ENCODE peak calls at places on chromosomes 16 and 17, in nine cellular contexts. E, Z, T, L, M, U, O, Y and J are unnamed samples.

GRCh38 chr16:53207810-53208752 is 153.3 kb downstream of the CHD9 start:
- DNase-seq in M (peak; percentile 64), E (no peak), L (peak; percentile 83), U (peak; percentile 81), Y (peak; percentile 92), Z (peak; percentile 53), T (no peak), O (peak; percentile 82), J (peak; percentile 70)

GRCh38 chr16:86414991-86415740 is 95.2 kb upstream of the FOXF1 start:
- DNase-seq in Y (no peak), U (no peak), Z (no peak), O (no peak), E (no peak), T (no peak), L (no peak), M (peak; percentile 59), J (no peak)

GRCh38 chr17:42913527-42913926 is 12.9 kb downstream of the G6PC1 start:
- DNase-seq in O (no peak), L (peak; percentile 6), U (no peak), M (no peak), Z (no peak), T (no peak), Y (peak; percentile 67), E (peak; percentile 3), J (no peak)

GRCh38 chr17:45364531-45365390 is 47.9 kb upstream of the MAP3K14 start:
- DNase-seq in O (no peak), Z (no peak), M (no peak), Y (no peak), U (no peak), T (no peak), E (no peak), L (peak; percentile 37), J (no peak)

GRCh38 chr16:1945559-1946391 is 2.8 kb upstream of the MSRB1 start:
- DNase-seq in M (no peak), E (peak; percentile 63), U (no peak), Z (no peak), L (no peak), T (no peak), O (no peak), Y (no peak), J (no peak)

GRCh38 chr17:19470529-19471261 is 59.7 kb downstream of the RNF112 start:
- DNase-seq in M (peak; percentile 46), O (no peak), Y (peak; percentile 77), U (no peak), L (peak; percentile 56), T (peak; percentile 79), E (peak; percentile 90), Z (no peak), J (no peak)

GRCh38 chr16:87842209-87842869 is 27.0 kb downstream of the SLC7A5 start:
- DNase-seq in T (no peak), O (no peak), Y (no peak), L (no peak), M (no peak), U (no peak), E (no peak), Z (no peak), J (no peak)

GRCh38 chr16:30934827-30935557 is 11.6 kb downstream of the FBXL19 start:
- DNase-seq in Z (peak; percentile 45), O (no peak), T (no peak), M (no peak), L (peak; percentile 55), Y (peak; percentile 45), E (no peak), U (peak; percentile 48), J (no peak)

GRCh38 chr17:11282586-11282985 is 41.6 kb downstream of the SHISA6 start:
- DNase-seq in Y (no peak), T (no peak), M (no peak), E (no peak), L (no peak), O (no peak), Z (no peak), U (no peak), J (no peak)

GRCh38 chr16:8655184-8655717 is 19.2 kb upstream of the ABAT start:
- DNase-seq in T (no peak), L (peak; percentile 35), O (no peak), M (no peak), Y (peak; percentile 39), E (no peak), Z (peak; percentile 32), U (peak; percentile 58), J (peak; percentile 57)

GRCh38 chr17:47810901-47811635 is 10.5 kb downstream of the OSBPL7 start:
- DNase-seq in E (peak; percentile 25), M (no peak), T (no peak), U (no peak), O (no peak), L (no peak), Z (no peak), Y (no peak), J (no peak)

GRCh38 chr17:63698381-63698885 is 1.5 kb downstream of the LIMD2 start:
- DNase-seq in U (no peak), E (no peak), Z (no peak), O (no peak), T (no peak), Y (no peak), M (no peak), L (no peak), J (no peak)

GRCh38 chr17:45376606-45377005 is 56.1 kb downstream of the ARHGAP27 start:
- DNase-seq in M (no peak), L (no peak), U (no peak), T (no peak), O (no peak), Z (no peak), Y (no peak), E (no peak), J (no peak)

GRCh38 chr17:2138318-2138717 is 83.4 kb downstream of the HIC1 start:
- DNase-seq in Y (peak; percentile 18), T (no peak), M (no peak), O (no peak), U (peak; percentile 68), L (no peak), E (no peak), Z (no peak), J (peak; percentile 69)

DNA sequence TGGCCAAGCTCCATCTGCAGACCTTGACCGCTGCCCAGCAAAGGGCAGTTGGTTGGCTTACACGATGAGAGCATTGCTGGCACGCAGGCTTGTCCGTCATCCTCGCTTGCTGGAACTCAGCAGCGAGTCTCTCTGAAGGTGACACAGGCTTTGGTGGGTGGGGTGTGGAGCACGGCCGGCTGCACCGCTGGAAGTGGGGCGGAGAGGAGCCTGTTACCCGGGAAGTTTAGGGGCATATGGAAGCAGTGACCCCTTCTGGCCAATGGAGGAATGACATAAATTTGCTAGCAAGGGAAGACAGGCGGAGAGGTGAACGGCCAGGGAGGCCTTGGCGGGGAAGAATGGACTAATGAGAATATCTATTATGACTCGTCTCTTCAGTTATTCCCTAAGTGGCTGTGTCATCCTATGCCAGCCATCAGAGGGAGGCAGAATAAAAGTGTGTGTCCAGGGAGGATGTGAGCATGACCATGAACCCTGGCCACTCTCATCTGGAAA is 65.9 kb upstream of the SDK2 start:
- DNase-seq in O (peak; percentile 29), L (peak; percentile 4), M (peak; percentile 72), Y (peak; percentile 49), T (peak; percentile 55), U (peak; percentile 76), E (no peak), Z (peak; percentile 89), J (peak; percentile 72)
- TF ChIP-seq CTCF in O (no peak), L (peak; percentile 37), M (peak; percentile 80), Y (peak; percentile 72), T (peak; percentile 83), U (peak; percentile 69), E (peak; percentile 52), Z (peak; percentile 84), J (peak; percentile 74)

GRCh38 chr16:10879681-10880589 is 2.9 kb downstream of the CIITA start:
- DNase-seq in E (peak; percentile 53), T (no peak), O (no peak), Y (no peak), Z (no peak), M (no peak), U (no peak), L (no peak), J (no peak)
- TF ChIP-seq CTCF in E (no peak), T (no peak), O (no peak), Y (no peak), Z (no peak), M (no peak), U (peak; percentile 11), L (no peak), J (peak; percentile 28)

GRCh38 chr17:28404812-28405570 is 1.0 kb downstream of the SLC46A1 start:
- DNase-seq in E (no peak), O (no peak), T (no peak), Z (no peak), L (no peak), U (no peak), M (no peak), Y (no peak), J (no peak)

GRCh38 chr17:28407974-28408306 is 1.9 kb upstream of the SLC46A1 start:
- DNase-seq in O (no peak), E (no peak), M (no peak), L (no peak), T (no peak), U (no peak), Z (no peak), Y (no peak), J (no peak)

GRCh38 chr17:28406478-28406824 is 439 bp upstream of the SLC46A1 start:
- DNase-seq in Y (no peak), E (no peak), Z (no peak), U (no peak), O (no peak), L (no peak), T (no peak), M (no peak), J (no peak)

GRCh38 chr17:28405632-28406477 is at the start of gene SLC46A1:
- DNase-seq in L (no peak), T (peak; percentile 64), E (peak; percentile 82), Y (no peak), M (peak; percentile 61), O (peak; percentile 39), U (peak; percentile 85), Z (peak; percentile 48), J (peak; percentile 90)

DNA sequence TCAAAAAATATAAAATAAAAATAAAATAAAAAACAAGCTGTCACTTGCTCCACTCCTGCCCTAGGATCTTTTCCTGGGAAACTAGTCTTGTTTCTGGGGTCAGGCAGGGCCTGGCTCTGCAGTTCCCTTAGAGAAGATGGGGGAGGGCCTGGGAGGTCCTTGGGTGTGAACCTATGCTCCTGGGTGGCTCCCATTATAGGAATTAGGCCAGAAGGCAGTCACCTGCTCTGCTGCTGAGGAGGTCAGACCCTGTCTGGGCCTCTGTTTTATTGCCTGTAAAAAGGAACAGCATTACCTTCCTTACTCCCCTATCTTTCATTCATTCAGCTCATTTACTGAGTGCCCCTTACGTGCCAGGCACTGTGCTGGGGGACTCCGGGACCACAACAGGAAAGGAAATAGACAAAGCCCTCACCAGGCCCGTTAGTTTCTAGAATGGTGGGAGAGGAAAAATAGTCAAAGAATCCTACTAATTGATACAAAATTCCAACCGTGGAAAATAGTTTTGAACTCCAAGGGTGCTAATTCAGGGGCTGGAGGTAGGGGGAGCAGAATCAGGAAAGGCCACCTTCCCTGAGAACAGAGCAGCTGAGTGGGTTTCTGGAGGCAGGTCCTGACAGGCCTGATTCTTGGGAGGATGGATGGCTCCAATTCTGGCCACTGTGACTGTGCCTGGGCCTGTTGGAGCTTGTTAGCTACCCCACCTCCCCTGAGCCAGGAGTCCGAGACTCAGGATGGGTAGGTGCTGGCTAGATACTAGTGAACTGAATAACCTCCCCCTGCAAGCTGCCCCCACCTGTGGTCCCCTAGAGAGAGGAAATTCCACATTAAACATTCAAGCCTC is 1.3 kb upstream of the SLC46A1 start:
- DNase-seq in M (no peak), U (no peak), O (peak; percentile 97), Y (no peak), T (no peak), E (no peak), Z (no peak), L (no peak), J (no peak)
- TF ChIP-seq CTCF in M (no peak), U (no peak), O (peak; percentile 11), Y (no peak), T (no peak), E (no peak), Z (no peak), L (no peak), J (no peak)

GRCh38 chr16:67447508-67448076 is 16.7 kb downstream of the HSD11B2 start:
- DNase-seq in L (peak; percentile 42), T (peak; percentile 60), O (peak; percentile 32), E (no peak), U (peak; percentile 79), M (peak; percentile 33), Y (peak; percentile 88), Z (no peak), J (peak; percentile 77)
- TF ChIP-seq CTCF in L (peak; percentile 56), T (peak; percentile 52), O (peak; percentile 49), E (peak; percentile 18), U (peak; percentile 62), M (peak; percentile 39), Y (peak; percentile 57), Z (peak; percentile 52), J (peak; percentile 57)